ENCODE peak calls at places on chromosomes 5 and 9, in five cellular contexts. W is HepG2, E is GM12878, O is K562, R is SK-N-SH. I is an unnamed sample.

GRCh38 chr9:120846251-120846869 is 3.6 kb upstream of the PSMD5 start:
- DNase-seq in W (no peak), O (no peak), R (no peak), E (no peak), I (no peak)

GRCh38 chr5:153573326-153574033 is 83.0 kb downstream of the GRIA1 start:
- DNase-seq in R (no peak), W (no peak), O (no peak), E (no peak), I (no peak)

GRCh38 chr5:17802256-17802655 is 168.0 kb downstream of the TAF11L14 start:
- DNase-seq in W (no peak), E (no peak), R (no peak), O (no peak), I (no peak)

GRCh38 chr5:93599427-93600146 is 16.6 kb downstream of the NR2F1 start:
- DNase-seq in E (no peak), R (peak; percentile 44), W (no peak), O (no peak), I (peak; percentile 46)

GRCh38 chr5:119532637-119533036 is 80.3 kb downstream of the HSD17B4 start:
- DNase-seq in O (peak; percentile 40), W (no peak), R (no peak), E (no peak), I (no peak)

GRCh38 chr9:132946216-132946615 is 1.8 kb upstream of the TSC1 start:
- DNase-seq in W (no peak), R (no peak), E (no peak), O (no peak), I (no peak)

GRCh38 chr5:141573489-141574121 is 45.2 kb downstream of the DIAPH1 start:
- DNase-seq in O (no peak), W (no peak), R (no peak), E (no peak), I (no peak)

GRCh38 chr5:96706433-96707111 is 44.4 kb downstream of the CAST start:
- DNase-seq in E (no peak), W (no peak), O (no peak), R (no peak), I (no peak)

GRCh38 chr9:80648336-80648735 is 1041.0 kb downstream of the TLE1 start:
- DNase-seq in E (no peak), W (no peak), O (no peak), R (no peak), I (no peak)

GRCh38 chr5:112165897-112166737 is 253.0 kb downstream of the EPB41L4A start:
- DNase-seq in O (no peak), E (no peak), W (peak; percentile 41), R (no peak), I (no peak)

GRCh38 chr5:25744908-25745307 is 1100.1 kb upstream of the CDH10 start:
- DNase-seq in E (no peak), R (no peak), O (no peak), W (no peak), I (no peak)

GRCh38 chr9:120926397-120926928 is at the start of gene TRAF1:
- DNase-seq in W (no peak), O (no peak), R (no peak), E (no peak), I (no peak)

GRCh38 chr5:33685873-33686550 is 205.8 kb downstream of the ADAMTS12 start:
- DNase-seq in E (no peak), O (no peak), W (no peak), R (no peak), I (no peak)

GRCh38 chr5:102670224-102670836 is 84.8 kb upstream of the PAM start:
- DNase-seq in O (peak; percentile 76), E (no peak), R (peak; percentile 76), W (peak; percentile 22), I (peak; percentile 65)

GRCh38 chr5:75656311-75657003 is 45.2 kb downstream of the ANKDD1B start:
- DNase-seq in O (no peak), E (no peak), W (no peak), R (no peak), I (peak; percentile 26)

GRCh38 chr9:136944094-136944518 is 432 bp downstream of the FBXW5 start:
- DNase-seq in R (peak; percentile 90), E (no peak), W (no peak), O (no peak), I (peak; percentile 62)

GRCh38 chr5:163269624-163270023 is 167.8 kb upstream of the CCNG1 start:
- DNase-seq in R (no peak), E (no peak), O (peak; percentile 6), W (no peak), I (no peak)

GRCh38 chr5:181037365-181037861 is 2.7 kb upstream of the BTNL9 start:
- DNase-seq in R (no peak), W (no peak), E (no peak), O (peak; percentile 76), I (no peak)
- TF ChIP-seq FOXM1 in R (no peak), W (no peak), E (no peak), O (no peak), I (no peak)

GRCh38 chr5:176995896-176996767 is 10.4 kb downstream of the UIMC1 start:
- DNase-seq in E (peak; percentile 48), R (no peak), W (no peak), O (no peak), I (no peak)

GRCh38 chr5:176998828-176999227 is 7.8 kb downstream of the UIMC1 start:
- DNase-seq in W (no peak), R (no peak), O (no peak), E (no peak), I (no peak)

GRCh38 chr5:176995122-176995490 is 11.5 kb downstream of the UIMC1 start:
- DNase-seq in W (no peak), R (no peak), E (no peak), O (peak; percentile 65), I (no peak)

GRCh38 chr5:176996780-176997179 is 9.8 kb downstream of the UIMC1 start:
- DNase-seq in O (peak; percentile 44), E (no peak), R (no peak), W (no peak), I (no peak)

GRCh38 chr5:176994460-176995121 is 12.0 kb downstream of the UIMC1 start:
- DNase-seq in O (peak; percentile 91), R (no peak), W (peak; percentile 87), E (peak; percentile 77), I (no peak)
- TF ChIP-seq FOXM1 in O (peak; percentile 96), R (no peak), W (no peak), E (peak; percentile 35), I (no peak)

GRCh38 chr9:1909322-1909721 is 105.8 kb upstream of the SMARCA2 start:
- DNase-seq in R (no peak), O (no peak), W (no peak), E (no peak), I (no peak)
- TF ChIP-seq FOXM1 in R (no peak), O (no peak), W (no peak), E (no peak), I (no peak)

GRCh38 chr9:35944173-35944572 is 13.8 kb downstream of the OR2S2 start:
- DNase-seq in W (no peak), E (no peak), O (no peak), R (no peak), I (no peak)
- TF ChIP-seq FOXM1 in W (no peak), E (no peak), O (no peak), R (no peak), I (no peak)

GRCh38 chr5:110865400-110866094 is 126.7 kb downstream of the SLC25A46 start:
- DNase-seq in E (no peak), R (peak; percentile 34), O (peak; percentile 44), W (peak; percentile 28), I (peak; percentile 49)
- TF ChIP-seq FOXM1 in E (no peak), R (no peak), O (no peak), W (no peak), I (no peak)

GRCh38 chr5:8814081-8814480 is 731.8 kb downstream of the SEMA5A start:
- DNase-seq in W (no peak), E (no peak), O (no peak), R (no peak), I (no peak)

GRCh38 chr5:8807636-8808035 is 738.2 kb downstream of the SEMA5A start:
- DNase-seq in W (no peak), O (no peak), E (no peak), R (no peak), I (no peak)

DNA sequence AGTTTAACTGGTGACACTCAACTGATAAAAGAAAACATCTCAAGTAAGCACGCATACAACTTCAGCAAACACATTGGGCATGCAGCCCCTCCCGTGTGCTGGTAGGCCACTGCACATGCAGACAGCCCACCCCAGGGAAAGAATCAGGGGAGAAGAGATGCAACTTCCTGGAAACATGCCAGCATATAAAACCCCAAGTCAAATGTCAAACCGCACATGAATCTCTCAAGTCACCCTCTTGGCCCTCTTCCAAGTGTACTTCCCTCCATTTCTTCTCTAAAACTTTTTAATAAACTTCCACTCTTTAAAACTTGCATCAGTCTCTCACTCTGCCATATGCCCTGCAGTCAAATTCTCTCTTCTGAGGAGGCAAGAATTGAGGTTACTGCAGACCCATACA is 732.7 kb downstream of the SEMA5A start:
- DNase-seq in W (no peak), E (no peak), R (no peak), O (no peak), I (no peak)
- TF ChIP-seq FOXM1 in W (no peak), E (no peak), R (no peak), O (no peak), I (no peak)

DNA sequence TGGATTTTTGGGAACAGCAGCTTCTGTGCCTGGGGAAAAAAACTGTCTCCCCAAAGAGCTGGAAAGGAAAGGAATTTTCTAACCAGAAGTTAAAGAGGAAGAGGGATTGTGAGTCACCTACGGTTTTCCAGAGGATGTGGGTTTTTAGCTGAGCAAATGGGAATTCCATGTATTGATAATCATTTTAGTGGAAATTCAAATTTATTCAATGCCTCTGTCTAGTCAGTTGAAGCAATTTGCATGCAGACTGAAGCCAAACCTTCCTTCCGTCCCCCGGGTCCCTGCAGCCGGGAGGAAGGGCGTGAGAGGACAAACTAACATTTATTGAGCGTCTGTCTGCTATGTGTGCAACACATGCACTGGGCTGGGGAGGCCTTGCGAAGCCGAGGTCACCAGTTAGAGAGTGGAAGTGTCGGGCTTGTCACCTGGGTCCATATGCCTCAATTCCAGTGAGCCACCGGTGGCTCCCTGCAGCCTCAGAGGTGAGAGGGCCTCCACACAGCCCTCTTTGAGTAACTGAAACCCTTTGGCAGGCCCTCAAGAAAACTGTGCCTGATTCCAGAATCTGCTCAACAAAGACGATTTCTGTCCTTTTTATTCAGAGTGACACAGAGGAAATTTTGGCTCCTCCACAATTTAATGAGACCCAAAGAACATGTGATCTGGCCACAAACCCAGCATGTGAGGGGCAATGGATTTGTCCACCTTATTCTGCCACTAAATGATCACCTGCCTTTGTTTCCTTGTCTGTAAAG is 70.4 kb downstream of the COL27A1 start:
- DNase-seq in W (no peak), O (no peak), R (no peak), E (no peak), I (no peak)
- TF ChIP-seq FOXM1 in W (no peak), O (no peak), R (no peak), E (no peak), I (no peak)

DNA sequence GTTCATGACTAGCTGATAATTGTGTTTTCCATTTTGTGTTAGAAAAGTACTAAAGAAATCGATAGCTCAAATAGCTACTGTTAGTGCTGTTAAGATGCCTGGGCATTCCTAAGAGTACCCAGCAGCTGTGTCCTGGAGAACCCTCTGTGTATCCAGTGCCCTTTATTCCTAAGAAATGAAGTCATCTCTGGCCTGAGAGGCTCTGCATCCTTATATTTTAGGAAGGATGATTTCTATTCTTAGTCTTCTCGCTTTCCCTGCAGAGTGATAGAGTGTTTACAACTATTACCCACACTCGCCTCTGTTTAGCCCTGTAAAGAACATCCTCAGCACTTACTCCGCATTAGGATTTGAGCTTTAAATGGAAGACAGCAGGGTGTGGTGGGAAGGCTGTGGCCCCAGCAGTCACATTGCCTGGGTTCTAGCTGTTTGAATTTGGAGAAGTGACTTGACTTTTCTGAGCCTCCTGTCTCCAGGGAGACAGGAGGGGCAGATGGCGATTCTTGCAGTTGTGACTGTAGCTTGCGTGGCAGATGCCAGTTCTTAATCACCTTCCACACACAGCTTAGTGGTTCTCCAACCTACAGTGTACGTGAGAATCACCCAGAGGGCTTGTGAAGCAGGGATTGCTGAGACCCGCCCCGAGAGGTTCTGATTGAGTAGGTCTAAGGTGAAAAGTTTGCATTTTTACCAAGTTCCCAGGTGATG is 177.2 kb upstream of the PITX1 start:
- DNase-seq in E (no peak), O (no peak), R (no peak), W (no peak), I (no peak)
- TF ChIP-seq FOXM1 in E (no peak), O (no peak), R (no peak), W (no peak), I (no peak)